ENCODE peak calls at places on chromosomes 13 and 19, in nine cellular contexts. F is AG04450, Y is AG09319, H is nephron progenitor cell, J is heart left ventricle, E is IMR-90, X is uterus, V is fibroblast of mammary gland, I is HFF-Myc. G is an unnamed sample.

GRCh38 chr13:69274231-69274630 is 833.4 kb upstream of the ATXN8OS start:
- DNase-seq in H (no peak), X (no peak), F (no peak), Y (no peak), E (no peak), I (no peak), J (no peak), V (no peak), G (peak; percentile 59)

GRCh38 chr13:98449273-98449672 is 127.6 kb downstream of the STK24 start:
- DNase-seq in V (no peak), X (no peak), J (no peak), Y (no peak), E (no peak), F (no peak), I (no peak), H (no peak), G (no peak)

GRCh38 chr13:66301482-66301881 is 928.7 kb downstream of the PCDH9 start:
- DNase-seq in E (no peak), F (no peak), I (no peak), Y (no peak), X (no peak), H (no peak), J (no peak), V (no peak), G (no peak)

GRCh38 chr13:100855151-100855550 is 180.6 kb upstream of the TMTC4 start:
- DNase-seq in F (no peak), I (no peak), V (no peak), J (no peak), E (no peak), Y (no peak), X (no peak), H (no peak), G (no peak)

GRCh38 chr13:104532131-104532530 is 1465.9 kb upstream of the SLC10A2 start:
- DNase-seq in J (no peak), X (no peak), F (no peak), V (no peak), Y (no peak), H (no peak), E (no peak), I (no peak), G (no peak)

GRCh38 chr13:94384217-94384905 is 95.1 kb downstream of the DCT start:
- DNase-seq in X (no peak), V (no peak), Y (no peak), I (no peak), F (peak; percentile 24), E (peak; percentile 68), H (no peak), J (no peak), G (no peak)

GRCh38 chr13:44108345-44108858 is 228.7 kb downstream of the LACC1 start:
- DNase-seq in I (no peak), E (no peak), Y (no peak), H (no peak), V (peak; percentile 20), J (peak; percentile 85), F (no peak), X (peak; percentile 44), G (peak; percentile 40)

GRCh38 chr19:15393963-15394362 is 14.4 kb upstream of the AKAP8 start:
- DNase-seq in F (no peak), J (no peak), Y (no peak), E (peak; percentile 55), X (no peak), V (peak; percentile 56), I (no peak), H (no peak), G (no peak)

GRCh38 chr19:4064551-4065260 is 2.0 kb downstream of the ZBTB7A start:
- DNase-seq in E (no peak), Y (no peak), V (peak; percentile 41), H (peak; percentile 58), I (no peak), F (no peak), X (peak; percentile 73), J (peak; percentile 72), G (no peak)

GRCh38 chr13:101695870-101696516 is 243.5 kb downstream of the ITGBL1 start:
- DNase-seq in Y (no peak), X (no peak), J (peak; percentile 32), F (no peak), H (no peak), E (no peak), V (peak; percentile 66), I (no peak), G (no peak)

GRCh38 chr19:29672319-29672932 is 7.2 kb downstream of the PLEKHF1 start:
- DNase-seq in H (no peak), E (no peak), V (no peak), J (no peak), I (no peak), F (no peak), X (no peak), Y (no peak), G (no peak)

GRCh38 chr19:56637976-56638555 is 4.9 kb upstream of the SMIM17 start:
- DNase-seq in I (peak; percentile 56), E (peak; percentile 65), H (peak; percentile 93), F (peak; percentile 21), J (peak; percentile 87), Y (no peak), X (peak; percentile 23), V (peak; percentile 74), G (peak; percentile 84)

GRCh38 chr19:48962029-48962848 is 2.9 kb upstream of the FTL start:
- DNase-seq in V (peak; percentile 31), J (peak; percentile 80), I (no peak), Y (no peak), X (no peak), E (no peak), H (no peak), F (no peak), G (peak; percentile 11)

GRCh38 chr19:2613507-2614295 is 88.8 kb downstream of the GNG7 start:
- DNase-seq in E (peak; percentile 12), F (no peak), I (no peak), H (peak; percentile 58), V (peak; percentile 36), X (no peak), Y (no peak), J (no peak), G (peak; percentile 53)

GRCh38 chr19:45223879-45224278 is 21.3 kb downstream of the EXOC3L2 start:
- DNase-seq in J (no peak), F (no peak), E (no peak), X (no peak), H (no peak), I (no peak), Y (no peak), V (no peak), G (no peak)

GRCh38 chr13:59534806-59535205 is 628.9 kb downstream of the DIAPH3 start:
- DNase-seq in I (no peak), Y (no peak), H (no peak), E (no peak), V (no peak), F (no peak), J (no peak), X (no peak), G (no peak)

GRCh38 chr13:30978981-30979956 is 46.8 kb downstream of the TEX26 start:
- DNase-seq in X (no peak), E (no peak), Y (no peak), J (no peak), H (peak; percentile 64), F (no peak), V (no peak), I (no peak), G (peak; percentile 29)
- TF ChIP-seq CTCF in X (no peak), E (peak; percentile 21), Y (peak; percentile 46), J (peak; percentile 50), H (peak; percentile 64), F (peak; percentile 44), V (peak; percentile 56), I (peak; percentile 70), G (peak; percentile 57)

DNA sequence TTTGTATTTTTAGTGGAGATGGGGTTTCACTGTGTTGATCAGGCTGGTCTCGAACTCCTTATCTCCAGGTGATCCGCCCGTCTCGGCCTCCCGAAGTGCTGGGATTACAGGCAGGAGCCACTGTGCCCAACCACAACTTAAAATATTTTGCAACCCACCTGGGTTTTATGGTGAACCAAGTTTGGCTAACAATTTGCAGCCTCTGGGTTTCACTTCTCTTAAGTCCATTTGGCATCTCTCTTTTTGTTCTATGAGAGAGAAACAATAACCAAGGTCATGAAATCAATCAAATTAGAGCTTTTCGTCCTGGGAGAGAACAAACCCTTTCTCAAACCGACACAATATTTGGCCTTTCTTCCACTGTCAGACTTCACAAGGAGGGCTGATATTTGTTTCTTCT is 5.6 kb upstream of the SMAD9 start:
- DNase-seq in X (no peak), J (no peak), F (no peak), V (no peak), H (no peak), I (no peak), Y (no peak), E (no peak), G (no peak)
- TF ChIP-seq CTCF in X (no peak), J (no peak), F (no peak), V (no peak), H (no peak), I (no peak), Y (no peak), E (no peak), G (no peak)

DNA sequence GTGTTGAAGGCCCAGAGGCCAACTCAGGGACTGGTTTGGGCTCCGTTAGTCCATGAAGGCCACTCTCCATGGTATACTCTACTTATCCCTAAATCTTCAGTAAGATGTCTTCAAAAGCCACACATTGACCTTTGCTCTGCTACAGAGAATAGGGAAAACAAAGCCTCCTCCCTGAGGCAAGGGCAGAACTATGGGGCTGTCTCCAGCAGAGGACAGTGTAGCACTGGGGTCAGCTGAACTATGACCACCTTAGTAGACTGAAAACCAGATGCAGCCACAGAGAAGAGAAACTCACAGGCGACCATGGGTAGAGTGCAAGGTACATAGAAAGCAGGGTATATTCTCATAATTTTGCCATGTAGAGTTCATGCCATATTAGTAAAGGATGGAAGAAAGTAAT is 587.4 kb downstream of the LMO7 start:
- DNase-seq in I (no peak), V (no peak), Y (no peak), E (no peak), F (no peak), J (no peak), X (no peak), H (no peak), G (no peak)
- TF ChIP-seq CTCF in I (peak; percentile 9), V (peak; percentile 34), Y (peak; percentile 18), E (no peak), F (no peak), J (no peak), X (no peak), H (no peak), G (no peak)

GRCh38 chr13:45626731-45627374 is 11.3 kb upstream of the ERICH6B start:
- DNase-seq in J (no peak), Y (no peak), E (no peak), I (no peak), F (no peak), X (no peak), H (no peak), V (peak; percentile 17), G (no peak)

GRCh38 chr13:45627656-45628055 is 12.1 kb upstream of the ERICH6B start:
- DNase-seq in F (no peak), J (no peak), E (no peak), H (no peak), V (no peak), Y (no peak), I (no peak), X (no peak), G (no peak)

GRCh38 chr13:45628094-45628493 is 12.6 kb upstream of the ERICH6B start:
- DNase-seq in E (no peak), H (no peak), F (no peak), V (no peak), X (no peak), Y (no peak), I (no peak), J (no peak), G (no peak)

GRCh38 chr13:45621950-45622349 is 6.4 kb upstream of the ERICH6B start:
- DNase-seq in X (no peak), E (no peak), I (no peak), F (no peak), J (no peak), Y (no peak), V (no peak), H (no peak), G (no peak)

GRCh38 chr13:45623516-45624090 is 8.1 kb upstream of the ERICH6B start:
- DNase-seq in J (no peak), V (peak; percentile 39), I (no peak), F (no peak), X (no peak), Y (no peak), H (no peak), E (peak; percentile 16), G (peak; percentile 45)
- TF ChIP-seq CTCF in J (peak; percentile 17), V (peak; percentile 56), I (peak; percentile 44), F (peak; percentile 59), X (no peak), Y (peak; percentile 51), H (peak; percentile 52), E (peak; percentile 50), G (peak; percentile 60)

G was measured in epithelial cell of esophagus.